ENCODE peak calls at places on chromosome 16, in seven cellular contexts. U is prostate gland, Y is adrenal gland, T is transverse colon, P is thoracic aorta, O is tibial artery, G is cardiac muscle cell. S is an unnamed sample.

GRCh38 chr16:89707695-89708094 is 6.2 kb upstream of the SPATA2L start:
- DNase-seq in U (no peak), Y (no peak), T (no peak), P (no peak), O (no peak), G (no peak), S (no peak)

GRCh38 chr16:12063435-12063834 is 86.9 kb downstream of the SNX29 start:
- DNase-seq in U (no peak), Y (no peak), T (no peak), P (no peak), O (no peak), G (no peak), S (no peak)

GRCh38 chr16:8355714-8356113 is 234.6 kb downstream of the TMEM114 start:
- DNase-seq in U (no peak), Y (no peak), T (no peak), P (no peak), O (no peak), G (no peak), S (no peak)

GRCh38 chr16:20611350-20611902 is 35.3 kb upstream of the ACSM2B start:
- DNase-seq in U (no peak), Y (no peak), T (no peak), P (no peak), O (peak), G (no peak), S (peak)

GRCh38 chr16:25135239-25135878 is 23.8 kb downstream of the LCMT1 start:
- DNase-seq in U (no peak), Y (no peak), T (peak), P (no peak), O (no peak), G (peak), S (peak)

GRCh38 chr16:2514333-2515179 is 804 bp downstream of the ATP6V0C start:
- DNase-seq in U (no peak), Y (peak), T (no peak), P (no peak), O (no peak), G (no peak), S (no peak)

GRCh38 chr16:58346831-58347371 is 45.4 kb upstream of the GINS3 start:
- DNase-seq in U (no peak), Y (no peak), T (no peak), P (no peak), O (no peak), G (no peak), S (no peak)

GRCh38 chr16:89193021-89193575 is 7.2 kb downstream of the SLC22A31 start:
- DNase-seq in U (no peak), Y (peak), T (peak), P (no peak), O (no peak), G (peak), S (peak)

GRCh38 chr16:29899516-29900101 is at the start of gene SEZ6L2:
- DNase-seq in U (peak), Y (peak), T (peak), P (no peak), O (peak), G (peak), S (peak)

GRCh38 chr16:80993293-80993691 is 13.4 kb downstream of the CMC2 start:
- DNase-seq in U (no peak), Y (peak), T (no peak), P (no peak), O (no peak), G (peak), S (no peak)

GRCh38 chr16:79127768-79128167 is 472.8 kb downstream of the MAF start:
- DNase-seq in U (no peak), Y (no peak), T (no peak), P (no peak), O (peak), G (no peak), S (no peak)

GRCh38 chr16:50692644-50692998 is 785 bp upstream of the NOD2 start:
- DNase-seq in U (no peak), Y (peak), T (no peak), P (no peak), O (no peak), G (no peak), S (no peak)

GRCh38 chr16:50695017-50696000 is 1.9 kb downstream of the NOD2 start:
- DNase-seq in U (no peak), Y (peak), T (no peak), P (no peak), O (peak), G (no peak), S (no peak)

GRCh38 chr16:50692999-50693781 is at the start of gene NOD2:
- DNase-seq in U (no peak), Y (peak), T (no peak), P (no peak), O (no peak), G (peak), S (no peak)

GRCh38 chr16:50696126-50696525 is 2.7 kb downstream of the NOD2 start:
- DNase-seq in U (no peak), Y (peak), T (no peak), P (no peak), O (no peak), G (no peak), S (no peak)

GRCh38 chr16:50694206-50694605 is 800 bp downstream of the NOD2 start:
- DNase-seq in U (no peak), Y (peak), T (no peak), P (no peak), O (no peak), G (no peak), S (no peak)
- H3K4me3 ChIP-seq in U (no peak), Y (no peak), T (no peak), P (peak), O (no peak), G (no peak), S (no peak)

DNA sequence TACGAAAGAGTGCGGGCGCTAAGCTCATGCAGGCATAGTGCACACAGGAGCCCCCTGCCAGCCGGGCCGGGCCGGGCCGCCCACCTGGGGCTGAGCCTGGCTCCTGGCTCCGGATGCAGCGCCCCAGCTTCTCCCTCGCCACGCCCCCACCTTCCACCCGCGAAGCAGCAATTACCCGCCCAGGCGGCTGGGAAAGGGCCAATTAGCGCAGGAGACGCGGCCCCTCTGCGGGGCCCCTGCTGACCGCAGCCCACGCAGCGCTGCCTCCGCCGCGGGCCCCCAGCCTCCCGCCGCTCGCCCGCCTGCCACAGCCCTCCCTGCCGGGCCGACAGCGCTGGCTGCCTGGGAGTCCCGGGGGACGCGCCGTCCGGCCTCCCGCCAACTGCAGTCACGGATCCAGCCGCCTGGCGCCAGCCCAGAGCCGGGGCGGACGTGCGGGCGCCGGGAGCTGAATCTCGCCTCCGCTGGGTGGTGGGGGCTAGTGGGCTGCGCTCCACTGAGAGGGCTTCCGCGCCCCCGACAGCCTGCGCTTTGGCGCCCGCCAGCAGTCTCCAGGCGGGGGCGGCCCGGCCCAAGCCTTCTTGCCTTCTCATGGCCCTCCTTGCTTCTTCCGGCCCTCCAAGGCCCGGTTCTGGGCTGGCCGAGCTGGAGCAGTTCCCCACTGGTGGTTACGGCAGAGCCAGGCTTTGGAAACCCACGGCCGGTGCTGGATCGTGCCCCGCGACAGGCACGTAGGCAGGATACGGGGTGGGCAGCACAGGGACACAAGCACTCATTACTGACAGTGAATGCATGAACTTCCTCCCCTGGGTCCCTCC is 14.9 kb upstream of the CBFB start:
- DNase-seq in U (peak), Y (peak), T (peak), P (no peak), O (peak), G (peak), S (no peak)
- TF ChIP-seq CTCF in U (no peak), Y (no peak), T (peak), P (peak), O (peak), G (no peak), S (no peak)

DNA sequence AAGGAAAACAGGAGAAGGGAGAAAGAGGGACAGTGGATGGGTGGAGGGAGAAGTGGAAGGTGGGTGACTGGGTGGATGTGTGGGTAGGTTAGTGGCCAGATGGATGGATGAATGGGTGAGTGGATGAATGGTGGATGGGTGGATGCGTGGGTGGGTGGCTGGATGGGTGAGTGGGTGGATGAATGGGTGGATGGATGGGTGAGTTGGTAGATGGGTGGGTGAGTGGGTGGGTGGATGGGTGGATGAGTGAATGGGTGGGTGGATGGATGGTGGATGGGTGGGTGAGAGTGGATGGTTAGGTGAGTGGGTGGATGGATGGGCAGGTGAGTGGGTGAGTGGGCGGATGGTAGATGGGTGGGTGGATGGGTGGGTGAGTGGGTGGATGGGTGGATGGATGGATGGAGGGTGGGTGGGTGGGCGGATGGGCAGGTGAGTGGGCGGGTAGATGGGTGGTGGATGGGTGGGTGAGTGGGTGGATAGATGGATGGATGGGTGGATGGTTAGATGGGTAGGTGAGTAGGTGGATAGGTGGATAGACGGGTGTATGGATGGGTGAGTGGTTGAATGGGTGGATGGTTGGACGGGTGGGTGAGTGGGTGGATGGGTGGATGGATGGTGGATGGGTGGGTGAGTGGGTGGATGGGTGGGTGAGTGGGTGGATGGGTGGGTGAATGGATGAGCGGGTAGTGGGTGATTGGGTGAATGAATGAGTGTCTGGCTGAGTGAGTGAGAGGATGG is 702 bp upstream of the MARVELD3 start:
- DNase-seq in U (no peak), Y (no peak), T (no peak), P (no peak), O (no peak), G (no peak), S (no peak)
- H3K4me3 ChIP-seq in U (no peak), Y (no peak), T (no peak), P (no peak), O (no peak), G (no peak), S (peak)

GRCh38 chr16:67116388-67117311 is 6.9 kb downstream of the PHAF1 start:
- DNase-seq in U (no peak), Y (no peak), T (no peak), P (no peak), O (no peak), G (peak), S (no peak)

GRCh38 chr16:67115649-67116048 is 5.9 kb downstream of the PHAF1 start:
- DNase-seq in U (no peak), Y (no peak), T (no peak), P (no peak), O (no peak), G (peak), S (no peak)

GRCh38 chr16:67117716-67118115 is 8.0 kb downstream of the PHAF1 start:
- DNase-seq in U (no peak), Y (no peak), T (no peak), P (no peak), O (no peak), G (no peak), S (no peak)

GRCh38 chr16:67114793-67115192 is 5.1 kb downstream of the PHAF1 start:
- DNase-seq in U (no peak), Y (no peak), T (no peak), P (no peak), O (no peak), G (no peak), S (no peak)

DNA sequence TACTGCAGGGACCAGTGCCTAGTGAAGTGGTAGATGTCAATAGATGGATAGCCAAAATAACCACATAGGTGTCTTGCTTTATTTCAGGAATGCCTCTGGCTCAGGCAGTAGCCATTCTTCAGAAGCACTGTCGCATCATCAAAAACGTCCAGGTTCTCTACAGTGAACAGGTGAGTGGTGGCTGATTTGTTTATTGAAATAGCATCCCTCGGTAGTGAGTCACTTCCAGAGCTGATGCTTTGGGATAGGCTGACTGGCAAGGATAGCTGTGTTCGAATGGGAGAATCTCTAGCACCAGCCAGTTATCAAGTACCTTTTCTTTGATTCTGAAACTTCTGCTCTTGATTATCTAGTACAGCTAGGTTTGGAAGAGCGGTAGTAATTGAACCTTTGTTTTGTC is 10.3 kb downstream of the PHAF1 start:
- DNase-seq in U (no peak), Y (no peak), T (no peak), P (no peak), O (no peak), G (no peak), S (no peak)
- TF ChIP-seq CTCF in U (no peak), Y (no peak), T (no peak), P (no peak), O (no peak), G (no peak), S (no peak)